ENCODE peak calls at places on chromosomes 4 and X, in seven cellular contexts. A is HCT116, L is HepG2, S is SK-N-SH, P is GM12878, I is H1, F is K562. W is an unnamed sample.

GRCh38 chr4:95165926-95166524 is 382.7 kb downstream of the UNC5C start:
- DNase-seq in A (peak), L (peak), S (peak), P (peak), I (no peak), F (peak), W (peak)

GRCh38 chrX:24561121-24561520 is 86.0 kb downstream of the PCYT1B start:
- DNase-seq in A (peak), L (no peak), S (peak), P (no peak), I (no peak), F (peak), W (no peak)

GRCh38 chrX:100615015-100615414 is 21.6 kb downstream of the TSPAN6 start:
- DNase-seq in A (peak), L (peak), S (peak), P (peak), I (no peak), F (peak), W (peak)

GRCh38 chrX:40871385-40872082 is 136.2 kb upstream of the MED14 start:
- DNase-seq in A (no peak), L (no peak), S (no peak), P (peak), I (no peak), F (no peak), W (no peak)

GRCh38 chr4:88143504-88143903 is 14.9 kb downstream of the ABCG2 start:
- DNase-seq in A (peak), L (no peak), S (no peak), P (no peak), I (no peak), F (no peak), W (no peak)

GRCh38 chrX:11180571-11180970 is 69.4 kb downstream of the HCCS start:
- DNase-seq in A (no peak), L (no peak), S (no peak), P (no peak), I (no peak), F (no peak), W (no peak)

GRCh38 chr4:84956014-84956413 is 10.5 kb downstream of the WDFY3 start:
- DNase-seq in A (no peak), L (no peak), S (no peak), P (no peak), I (no peak), F (no peak), W (no peak)

GRCh38 chrX:149871940-149872339 is 9.0 kb upstream of the MAGEA8 start:
- DNase-seq in A (peak), L (peak), S (peak), P (peak), I (no peak), F (peak), W (no peak)

GRCh38 chr4:127015616-127016015 is 617.1 kb upstream of the INTU start:
- DNase-seq in A (no peak), L (no peak), S (no peak), P (no peak), I (no peak), F (no peak), W (no peak)

GRCh38 chrX:46327229-46328081 is 217.8 kb downstream of the ZNF674 start:
- DNase-seq in A (peak), L (peak), S (no peak), P (no peak), I (peak), F (no peak), W (peak)

GRCh38 chr4:97513917-97514316 is 629.4 kb downstream of the STPG2 start:
- DNase-seq in A (no peak), L (no peak), S (no peak), P (no peak), I (no peak), F (no peak), W (no peak)

GRCh38 chr4:155694100-155694785 is 27.6 kb downstream of the GUCY1A1 start:
- DNase-seq in A (no peak), L (no peak), S (no peak), P (no peak), I (no peak), F (no peak), W (no peak)

GRCh38 chr4:92012899-92013867 is 290.6 kb upstream of the GRID2 start:
- DNase-seq in A (no peak), L (peak), S (no peak), P (no peak), I (peak), F (no peak), W (no peak)

GRCh38 chr4:138164218-138164617 is 77.9 kb downstream of the SLC7A11 start:
- DNase-seq in A (no peak), L (no peak), S (no peak), P (no peak), I (no peak), F (no peak), W (no peak)

GRCh38 chr4:138162259-138162658 is 79.9 kb downstream of the SLC7A11 start:
- DNase-seq in A (no peak), L (no peak), S (no peak), P (no peak), I (no peak), F (no peak), W (no peak)

GRCh38 chr4:138163171-138163570 is 79.0 kb downstream of the SLC7A11 start:
- DNase-seq in A (no peak), L (no peak), S (no peak), P (no peak), I (no peak), F (no peak), W (no peak)

GRCh38 chr4:138161351-138161750 is 80.8 kb downstream of the SLC7A11 start:
- DNase-seq in A (no peak), L (no peak), S (no peak), P (no peak), I (no peak), F (no peak), W (no peak)

GRCh38 chr4:138158746-138159297 is 83.3 kb downstream of the SLC7A11 start:
- DNase-seq in A (no peak), L (no peak), S (no peak), P (no peak), I (no peak), F (no peak), W (no peak)
- TF ChIP-seq JUND in A (no peak), L (no peak), S (peak), P (no peak), I (no peak), F (peak), W (no peak)

GRCh38 chr4:8390604-8391003 is 49.9 kb downstream of the ACOX3 start:
- DNase-seq in A (no peak), L (no peak), S (no peak), P (no peak), I (no peak), F (no peak), W (no peak)

GRCh38 chr4:8392591-8393190 is 47.8 kb downstream of the ACOX3 start:
- DNase-seq in A (no peak), L (no peak), S (no peak), P (no peak), I (no peak), F (no peak), W (no peak)

GRCh38 chr4:8391071-8391470 is 49.5 kb downstream of the ACOX3 start:
- DNase-seq in A (no peak), L (no peak), S (no peak), P (no peak), I (no peak), F (no peak), W (no peak)

GRCh38 chr4:8393593-8394038 is 46.9 kb downstream of the ACOX3 start:
- DNase-seq in A (no peak), L (no peak), S (peak), P (no peak), I (no peak), F (no peak), W (no peak)

GRCh38 chr4:8391972-8392371 is 48.6 kb downstream of the ACOX3 start:
- DNase-seq in A (no peak), L (no peak), S (no peak), P (peak), I (no peak), F (no peak), W (no peak)
- TF ChIP-seq JUND in A (no peak), L (no peak), S (no peak), P (peak), I (no peak), F (no peak), W (no peak)

DNA sequence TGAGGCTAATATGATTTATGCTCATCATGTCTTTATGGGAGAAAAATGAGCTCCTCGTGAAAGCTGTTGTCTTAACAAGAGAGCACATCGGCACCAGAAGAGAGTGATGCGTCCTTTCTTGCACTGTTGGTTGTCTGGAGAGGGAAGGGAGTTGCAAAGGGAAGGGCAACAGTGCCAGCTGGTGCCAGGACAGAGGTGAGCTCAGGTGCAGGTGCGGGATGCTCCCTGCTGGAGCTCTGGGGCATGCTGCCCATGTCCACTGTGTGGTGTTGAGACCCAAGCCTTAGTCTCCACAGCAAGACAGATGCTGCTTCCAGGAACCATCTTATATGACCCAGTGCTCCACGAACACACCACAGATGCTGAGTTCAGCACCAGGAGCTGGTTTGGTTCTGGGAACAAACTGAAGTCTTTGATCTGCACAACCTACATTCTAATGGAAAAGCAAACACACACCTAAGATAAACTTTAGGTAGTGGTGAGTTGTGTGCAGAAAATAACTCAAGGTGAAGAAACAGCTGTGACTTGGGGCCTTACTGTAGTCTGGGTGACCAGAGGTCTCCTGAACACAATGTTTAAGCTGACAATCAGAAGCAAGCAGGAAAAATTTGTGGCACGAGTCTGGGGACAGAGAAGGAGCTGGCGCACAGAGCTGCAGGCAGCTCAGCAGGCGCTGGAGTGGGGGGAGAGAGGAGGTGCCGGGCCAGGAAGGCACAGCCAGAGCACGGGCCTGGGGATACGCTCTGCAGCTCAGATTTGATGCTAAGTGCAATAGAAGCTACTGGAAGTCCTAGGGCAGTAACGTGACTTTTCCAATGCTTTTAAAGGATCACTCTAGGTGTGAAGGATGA is 73.2 kb downstream of the HAUS3 start:
- DNase-seq in A (no peak), L (no peak), S (no peak), P (no peak), I (no peak), F (no peak), W (no peak)
- TF ChIP-seq JUND in A (no peak), L (no peak), S (no peak), P (no peak), I (no peak), F (no peak), W (no peak)

GRCh38 chr4:152115794-152116193 is 355.0 kb upstream of the GATB start:
- DNase-seq in A (no peak), L (no peak), S (no peak), P (no peak), I (no peak), F (no peak), W (no peak)
- TF ChIP-seq JUND in A (no peak), L (no peak), S (no peak), P (no peak), I (no peak), F (no peak), W (no peak)